ENCODE peak calls at places on chromosomes 2 and 18, in four cellular contexts. G is esophagus squamous epithelium, W is HepG2, F is endothelial cell of umbilical vein. C is an unnamed sample. For H3K4me1, the result is how much of the 10 kb centered on the place peaks cover.

GRCh38 chr2:226426292-226426736 is 373.3 kb downstream of the IRS1 start:
- DNase-seq in W (peak), G (no peak), F (no peak), C (no peak)

GRCh38 chr2:119431155-119431975 is at the start of gene TMEM37:
- DNase-seq in W (peak), F (peak), G (no peak), C (peak)

GRCh38 chr18:25862881-25863600 is 227.4 kb downstream of the SS18 start:
- DNase-seq in F (no peak), G (no peak), W (no peak), C (no peak)

GRCh38 chr2:134148172-134148571 is 105.7 kb upstream of the MGAT5 start:
- DNase-seq in F (no peak), G (no peak), W (no peak), C (no peak)

GRCh38 chr2:240226672-240227537 is 86.4 kb upstream of the OTOS start:
- DNase-seq in G (no peak), F (no peak), W (no peak), C (no peak)

GRCh38 chr2:227052879-227053278 is 111.1 kb downstream of the COL4A4 start:
- DNase-seq in F (no peak), W (no peak), G (no peak), C (no peak)

GRCh38 chr18:9429662-9429993 is 45.7 kb upstream of the RALBP1 start:
- DNase-seq in W (no peak), G (no peak), F (no peak), C (no peak)

GRCh38 chr2:158011055-158011771 is 90.5 kb upstream of the UPP2 start:
- DNase-seq in F (peak), W (no peak), G (no peak), C (no peak)

GRCh38 chr18:26741041-26741440 is 124.5 kb downstream of the AQP4 start:
- DNase-seq in G (no peak), W (no peak), F (no peak), C (no peak)

GRCh38 chr18:9366126-9366714 is 31.6 kb downstream of the TWSG1 start:
- DNase-seq in W (no peak), F (peak), G (no peak), C (peak)

GRCh38 chr2:85748948-85749875 is 4.6 kb upstream of the ATOH8 start:
- DNase-seq in G (no peak), F (no peak), W (no peak), C (no peak)

GRCh38 chr2:9950521-9951271 is 797 bp upstream of the GRHL1 start:
- DNase-seq in G (no peak), F (peak), W (no peak), C (peak)

GRCh38 chr18:79849328-79850207 is 51.8 kb downstream of the KCNG2 start:
- DNase-seq in W (no peak), G (no peak), F (no peak), C (no peak)

GRCh38 chr2:98467082-98467536 is 22.5 kb downstream of the INPP4A start:
- DNase-seq in G (no peak), W (no peak), F (no peak), C (no peak)

GRCh38 chr2:10487144-10488104 is 39.3 kb upstream of the ODC1 start:
- DNase-seq in G (no peak), W (peak), F (no peak), C (peak)

GRCh38 chr2:129775941-129776653 is 203.4 kb upstream of the RAB6C start:
- DNase-seq in G (no peak), W (no peak), F (no peak), C (no peak)

GRCh38 chr18:36711813-36712444 is 116.9 kb downstream of the TPGS2 start:
- DNase-seq in F (no peak), W (no peak), G (no peak), C (peak)

GRCh38 chr18:24726727-24727539 is 266.5 kb downstream of the HRH4 start:
- DNase-seq in F (peak), G (no peak), W (peak), C (peak)

GRCh38 chr2:152189622-152190495 is 14.3 kb upstream of the STAM2 start:
- DNase-seq in F (peak), W (peak), G (no peak), C (peak)

GRCh38 chr2:20626698-20627471 is 24.0 kb downstream of the HS1BP3 start:
- DNase-seq in G (no peak), F (no peak), W (no peak), C (no peak)

GRCh38 chr18:24802439-24802838 is 342.0 kb downstream of the HRH4 start:
- DNase-seq in G (no peak), W (no peak), F (no peak), C (peak)

GRCh38 chr18:28125051-28125450 is 51.9 kb downstream of the CDH2 start:
- DNase-seq in F (no peak), W (no peak), G (no peak), C (no peak)

GRCh38 chr2:64799592-64800252 is 146.0 kb upstream of the SERTAD2 start:
- DNase-seq in F (no peak), G (no peak), W (no peak), C (no peak)

GRCh38 chr2:70851704-70852103 is 16.1 kb upstream of the CD207 start:
- DNase-seq in G (no peak), F (no peak), W (no peak), C (no peak)

GRCh38 chr2:217393585-217394032 is 533.7 kb upstream of the TNP1 start:
- DNase-seq in F (no peak), W (no peak), G (no peak), C (no peak)

GRCh38 chr2:36376319-36376765 is 20.8 kb downstream of the CRIM1 start:
- DNase-seq in W (peak), G (no peak), F (peak), C (peak)
- H3K4me1 ChIP-seq in W (half or more), G (under half), F (half or more), C (under half)

GRCh38 chr2:74004212-74005182 is 19.8 kb downstream of the TET3 start:
- DNase-seq in W (no peak), G (no peak), F (no peak), C (no peak)

GRCh38 chr2:74006424-74006823 is 21.7 kb downstream of the TET3 start:
- DNase-seq in G (no peak), W (no peak), F (no peak), C (no peak)

GRCh38 chr2:74007120-74007519 is 22.4 kb downstream of the TET3 start:
- DNase-seq in G (no peak), F (no peak), W (no peak), C (no peak)

GRCh38 chr2:74003494-74004211 is 18.9 kb downstream of the TET3 start:
- DNase-seq in G (no peak), W (no peak), F (no peak), C (no peak)

GRCh38 chr2:74005786-74006185 is 21.1 kb downstream of the TET3 start:
- DNase-seq in F (no peak), G (no peak), W (no peak), C (no peak)
- H3K4me1 ChIP-seq in F (under half), G (under half), W (under half), C (under half)

DNA sequence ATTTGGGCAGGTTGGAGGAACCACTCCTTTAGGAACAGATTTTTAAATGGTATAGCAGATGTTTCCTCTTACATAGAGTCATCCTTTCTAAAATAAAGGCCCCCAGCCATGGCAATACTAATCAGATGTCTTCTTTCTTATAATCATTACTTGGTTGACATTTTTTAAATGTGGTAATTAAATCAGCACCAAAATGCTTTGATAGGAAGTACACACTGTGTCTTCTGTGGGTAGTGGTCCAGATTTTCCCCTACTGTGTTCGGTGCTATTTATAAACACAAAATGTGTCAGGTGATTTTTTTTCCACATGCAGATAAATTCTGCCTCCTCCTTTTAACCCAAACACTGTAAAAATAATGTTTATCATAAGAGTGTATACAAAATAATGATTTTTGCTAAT is 200.9 kb upstream of the DTNA start:
- DNase-seq in W (no peak), G (no peak), F (no peak), C (no peak)
- H3K4me1 ChIP-seq in W (under half), G (under half), F (under half), C (under half)

DNA sequence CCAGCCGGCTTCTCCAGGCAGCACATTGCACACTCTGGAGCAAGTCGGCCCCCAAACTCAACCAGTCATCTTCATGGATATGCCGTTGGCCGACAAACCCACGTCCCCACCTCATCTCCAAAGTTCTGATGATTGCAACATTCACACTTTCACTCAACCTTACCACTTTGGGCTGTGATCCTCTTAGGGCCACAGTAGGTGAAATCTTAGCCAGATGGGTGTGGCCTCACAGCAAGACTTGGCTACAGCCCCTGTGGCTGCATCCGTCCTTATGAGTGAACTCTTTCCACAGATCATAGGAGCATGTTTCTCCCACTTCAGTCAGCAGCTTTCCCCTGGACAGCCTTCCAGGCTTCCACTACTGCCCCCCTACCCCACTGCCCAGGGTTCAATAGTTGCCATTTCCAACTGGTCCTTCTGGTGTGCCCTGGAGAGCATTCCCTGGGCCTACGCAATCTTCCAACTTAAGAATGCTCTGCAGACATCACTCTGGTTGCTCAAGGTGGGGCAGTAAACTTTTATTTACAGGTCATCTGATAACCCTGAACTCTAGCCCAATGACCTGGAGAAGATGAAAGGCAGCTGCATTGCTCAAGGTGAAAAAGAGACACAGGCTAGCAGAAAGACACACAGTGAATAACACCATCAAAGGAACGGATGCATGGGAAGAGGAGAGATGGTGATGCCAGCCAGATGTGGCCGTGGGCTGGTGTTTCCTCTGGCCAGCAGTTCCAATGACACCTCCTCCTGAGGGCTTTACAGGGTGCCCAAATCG is 34.5 kb downstream of the ARL4C start:
- DNase-seq in F (no peak), G (no peak), W (peak), C (no peak)
- H3K4me1 ChIP-seq in F (under half), G (under half), W (under half), C (under half)

DNA sequence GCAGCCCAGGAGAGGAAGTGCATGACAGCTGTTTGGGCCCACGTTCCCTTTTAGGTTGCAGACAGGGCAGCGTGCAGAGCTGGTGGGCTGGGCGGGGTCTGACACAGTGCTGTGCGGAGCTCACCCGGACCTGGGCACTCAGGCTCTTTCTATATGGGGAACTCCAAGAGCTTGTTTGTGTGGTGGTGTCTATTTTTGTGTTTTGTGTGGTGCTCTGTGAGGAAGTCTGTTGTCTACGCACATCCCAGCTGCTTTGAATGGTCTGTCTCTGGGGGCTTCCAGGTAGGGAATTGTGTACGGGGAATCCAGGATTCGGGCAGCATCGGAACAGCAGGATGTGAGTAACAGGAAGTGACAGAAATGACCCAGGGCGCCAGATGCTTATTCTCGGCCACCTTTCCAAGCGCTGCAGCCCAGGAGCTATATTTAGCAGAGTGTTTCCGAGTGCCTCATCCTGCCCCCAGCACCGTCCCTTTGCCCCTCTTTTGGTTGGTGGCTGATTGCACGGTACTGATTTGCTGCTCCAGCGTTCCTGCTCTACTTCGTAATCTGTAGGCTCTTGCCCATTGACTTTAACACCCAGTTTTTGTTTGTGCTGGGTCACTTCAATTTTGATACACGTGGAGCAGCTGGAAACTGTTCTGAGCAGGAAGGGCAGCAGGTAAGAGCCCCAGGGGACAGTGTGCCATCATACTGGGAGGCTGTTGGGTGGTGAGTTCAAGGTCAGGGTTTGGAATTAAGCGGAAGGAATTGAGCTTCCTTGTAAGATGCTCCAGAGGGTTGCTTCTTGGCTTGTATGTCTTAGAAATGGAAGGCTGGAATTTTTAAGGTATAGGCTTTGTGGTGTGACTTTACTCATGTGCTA is 64.7 kb downstream of the DGKD start:
- DNase-seq in F (peak), W (no peak), G (no peak), C (no peak)
- H3K4me1 ChIP-seq in F (under half), W (under half), G (under half), C (under half)

GRCh38 chr2:219627105-219628100 is at the start of gene SLC4A3:
- DNase-seq in F (no peak), G (no peak), W (no peak), C (no peak)

GRCh38 chr2:219626540-219626939 is 890 bp upstream of the SLC4A3 start:
- DNase-seq in F (no peak), W (peak), G (no peak), C (no peak)

GRCh38 chr2:219622472-219622871 is 5.0 kb upstream of the SLC4A3 start:
- DNase-seq in W (no peak), F (no peak), G (no peak), C (no peak)

GRCh38 chr2:219624565-219624964 is 2.9 kb upstream of the SLC4A3 start:
- DNase-seq in W (no peak), G (no peak), F (no peak), C (no peak)

DNA sequence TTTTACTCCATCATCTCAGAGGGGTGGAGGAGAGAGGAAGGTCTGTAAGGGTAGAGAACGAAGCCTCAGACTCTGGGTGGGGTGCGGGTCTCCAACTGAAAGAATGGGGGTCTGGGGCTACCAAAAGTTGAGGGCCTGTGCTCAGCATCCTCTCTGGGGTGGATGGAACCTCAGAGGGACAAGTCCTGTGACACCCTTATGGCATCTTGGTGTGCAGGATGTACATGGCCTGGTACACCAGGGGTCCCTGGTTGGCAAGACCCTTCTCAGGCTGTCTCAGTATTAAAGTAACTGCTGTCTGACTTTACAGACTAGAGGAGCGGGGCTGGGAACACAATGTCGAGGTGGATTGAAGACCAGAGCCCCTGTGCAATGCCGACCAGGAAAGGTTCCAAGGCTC is 2.3 kb upstream of the SLC4A3 start:
- DNase-seq in F (no peak), W (no peak), G (no peak), C (no peak)
- H3K4me1 ChIP-seq in F (under half), W (under half), G (under half), C (under half)

DNA sequence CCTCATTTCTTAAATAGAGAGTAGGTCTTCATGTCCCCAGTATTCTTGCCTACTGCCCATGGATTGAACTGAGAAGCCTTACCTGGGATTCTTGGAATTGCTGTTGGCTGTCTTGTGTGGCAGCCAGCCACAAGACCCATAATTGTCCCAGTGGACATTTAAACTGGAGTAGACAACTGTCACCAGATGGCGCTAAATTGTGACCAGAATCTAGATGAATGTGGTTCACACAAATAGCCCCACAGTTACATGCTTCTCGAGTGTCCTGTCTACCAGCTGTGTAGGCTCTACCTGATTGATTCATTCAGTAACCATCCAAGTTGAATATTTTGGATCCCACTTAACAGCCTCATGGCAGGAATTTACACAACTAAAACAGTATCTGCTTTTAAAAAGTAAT is 73.2 kb downstream of the MAP4K4 start:
- DNase-seq in G (no peak), W (peak), F (peak), C (peak)
- H3K4me1 ChIP-seq in G (under half), W (half or more), F (half or more), C (under half)